ENCODE peak calls at places on chromosome 7, in seven cellular contexts. R, N, M, H, O, Z and E are unnamed samples. For H3K4me1 and H3K27me3, the result is how much of the 10 kb centered on the place peaks cover.

GRCh38 chr7:15920953-15921352 is 234.5 kb upstream of the MEOX2 start:
- DNase-seq in Z (no peak), M (no peak), N (no peak), O (no peak), H (peak), R (no peak), E (no peak)

GRCh38 chr7:105187302-105188169 is 173.5 kb downstream of the KMT2E start:
- DNase-seq in Z (no peak), R (no peak), H (peak), O (no peak), M (no peak), N (no peak), E (no peak)

GRCh38 chr7:133940368-133940767 is 186.8 kb upstream of the LRGUK start:
- DNase-seq in H (no peak), M (no peak), R (no peak), O (no peak), N (no peak), Z (no peak), E (no peak)

GRCh38 chr7:46812047-46812672 is 769.8 kb downstream of the TNS3 start:
- DNase-seq in H (no peak), R (no peak), M (no peak), O (no peak), Z (no peak), N (no peak), E (no peak)

GRCh38 chr7:135717686-135718085 is 10.3 kb downstream of the SLC13A4 start:
- DNase-seq in N (no peak), O (no peak), Z (no peak), M (no peak), H (no peak), R (no peak), E (no peak)

GRCh38 chr7:32347244-32347828 is 142.8 kb downstream of the LSM5 start:
- DNase-seq in O (no peak), Z (no peak), M (peak), R (no peak), N (no peak), H (peak), E (peak)

GRCh38 chr7:50372921-50373320 is 68.4 kb downstream of the IKZF1 start:
- DNase-seq in Z (no peak), H (no peak), M (no peak), N (no peak), O (no peak), R (no peak), E (no peak)

GRCh38 chr7:55185321-55185802 is 166.5 kb downstream of the EGFR start:
- DNase-seq in N (no peak), M (no peak), H (peak), Z (no peak), R (no peak), O (no peak), E (no peak)

GRCh38 chr7:47493971-47494370 is 87.9 kb downstream of the TNS3 start:
- DNase-seq in H (peak), O (no peak), M (no peak), Z (no peak), R (no peak), N (no peak), E (no peak)

GRCh38 chr7:107973861-107974260 is 29.1 kb downstream of the LAMB1 start:
- DNase-seq in O (no peak), R (no peak), N (no peak), M (no peak), H (no peak), Z (no peak), E (no peak)
- H3K4me1 ChIP-seq in O (under half), R (under half), N (under half), M (under half), H (under half), Z (under half), E (under half)

GRCh38 chr7:97004237-97004930 is 969 bp upstream of the DLX6 start:
- DNase-seq in O (no peak), M (no peak), Z (no peak), R (no peak), H (no peak), N (no peak), E (no peak)
- H3K27ac ChIP-seq in O (no peak), M (no peak), Z (no peak), R (no peak), H (no peak), N (no peak), E (peak)

GRCh38 chr7:143363011-143363937 is 761 bp upstream of the FAM131B start:
- DNase-seq in R (peak), Z (no peak), M (no peak), H (no peak), N (no peak), O (no peak), E (no peak)
- H3K27me3 ChIP-seq in R (under half), Z (under half), M (half or more), H (under half), N (under half), O (under half), E (half or more)

GRCh38 chr7:80434043-80434442 is 77.8 kb downstream of the GNAT3 start:
- DNase-seq in R (no peak), N (no peak), Z (no peak), O (no peak), M (no peak), H (no peak), E (no peak)
- H3K4me1 ChIP-seq in R (under half), N (under half), Z (under half), O (under half), M (under half), H (under half), E (under half)

DNA sequence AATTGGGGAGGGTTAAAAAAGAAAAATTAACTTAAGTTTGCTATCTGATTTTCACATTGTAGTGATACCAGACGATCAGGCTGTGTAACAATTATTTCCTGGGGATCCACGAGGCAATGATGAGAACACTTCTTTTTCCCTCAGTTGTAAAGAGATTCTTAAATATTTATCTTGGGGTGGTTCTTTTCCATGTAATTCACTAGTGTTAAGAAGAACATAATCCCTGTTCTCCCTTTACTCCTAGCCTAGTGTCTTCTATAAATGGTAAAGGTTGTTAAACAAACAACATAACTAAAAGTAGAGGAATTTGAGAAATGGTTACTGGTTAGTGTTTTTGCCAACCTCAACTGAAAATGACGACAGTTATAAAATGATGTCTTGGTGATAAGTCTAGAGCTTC is 1.3 kb downstream of the TBX20 start:
- DNase-seq in R (no peak), N (no peak), O (no peak), H (no peak), M (no peak), Z (no peak), E (peak)
- H3K27ac ChIP-seq in R (no peak), N (no peak), O (no peak), H (no peak), M (peak), Z (no peak), E (no peak)

GRCh38 chr7:97003262-97004236 is 1.8 kb upstream of the DLX6 start:
- DNase-seq in H (no peak), O (no peak), R (no peak), M (no peak), N (no peak), Z (peak), E (no peak)

GRCh38 chr7:97002555-97003261 is 2.6 kb upstream of the DLX6 start:
- DNase-seq in Z (no peak), M (no peak), R (no peak), H (no peak), N (no peak), O (no peak), E (no peak)

GRCh38 chr7:97001656-97002554 is 3.4 kb upstream of the DLX6 start:
- DNase-seq in O (no peak), R (no peak), N (no peak), H (no peak), M (no peak), Z (no peak), E (no peak)

GRCh38 chr7:96998765-96999164 is 6.6 kb upstream of the DLX6 start:
- DNase-seq in M (no peak), N (no peak), R (no peak), H (no peak), Z (no peak), O (no peak), E (no peak)

DNA sequence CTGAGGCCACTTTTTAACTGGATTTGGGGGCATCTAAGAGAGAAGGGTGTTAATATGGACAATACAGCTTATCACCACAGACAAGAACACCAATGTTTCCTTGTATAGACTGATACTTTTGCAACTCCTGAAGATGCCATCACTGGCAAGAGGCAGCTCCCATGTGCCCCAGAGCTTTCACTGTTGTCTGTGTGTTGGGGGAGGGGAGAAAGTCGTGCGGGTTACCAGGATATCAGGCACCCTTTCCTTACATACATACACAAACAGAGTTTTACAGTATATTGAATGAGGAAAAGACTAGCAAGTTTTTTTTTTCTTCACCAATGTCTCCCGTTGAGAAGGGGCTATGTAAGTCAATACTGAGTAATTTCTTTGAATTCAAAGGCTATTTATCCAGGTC is 4.1 kb upstream of the DLX6 start:
- DNase-seq in R (no peak), Z (no peak), H (no peak), M (no peak), O (no peak), N (no peak), E (no peak)
- H3K27me3 ChIP-seq in R (under half), Z (under half), H (under half), M (half or more), O (under half), N (half or more), E (under half)